ENCODE peak calls at places on chromosomes 3 and 15, in eight cellular contexts. G is right cardiac atrium; P is NCI-H460; D is NCI-H774; R is GM19239; W is GM04503; T is activated naive CD8-positive, alpha-beta T cell treated with anti-CD3 and anti-CD28 coated beads, Interleukin-2, amount 50 U/mL, for 24 hours; X is posterior cingulate gyrus. E is an unnamed sample.

GRCh38 chr3:37594873-37595783 is 266.6 kb upstream of the CTDSPL start:
- DNase-seq in G (no peak), R (no peak), T (no peak), P (no peak), X (no peak), D (peak), W (no peak), E (no peak)

GRCh38 chr15:94234300-94234699 is 2.9 kb downstream of the MCTP2 start:
- DNase-seq in G (no peak), T (peak), P (no peak), D (no peak), X (no peak), W (no peak), R (no peak), E (no peak)

GRCh38 chr3:41318520-41318919 is 119.2 kb downstream of the CTNNB1 start:
- DNase-seq in R (no peak), X (no peak), P (no peak), D (no peak), W (no peak), T (no peak), G (no peak), E (peak)

GRCh38 chr15:79479616-79480015 is 47.5 kb downstream of the MINAR1 start:
- DNase-seq in D (no peak), G (no peak), P (no peak), X (no peak), W (no peak), T (no peak), R (no peak), E (no peak)

GRCh38 chr3:111956995-111957736 is 21.7 kb upstream of the ABHD10 start:
- DNase-seq in T (no peak), G (no peak), X (no peak), D (peak), R (no peak), W (no peak), P (no peak), E (no peak)

GRCh38 chr15:75172168-75172841 is 29.4 kb upstream of the C15orf39 start:
- DNase-seq in P (no peak), T (no peak), X (no peak), G (peak), D (no peak), R (no peak), W (no peak), E (no peak)

GRCh38 chr3:12323237-12323636 is 34.4 kb downstream of the PPARG start:
- DNase-seq in W (no peak), D (no peak), R (no peak), P (no peak), T (no peak), G (no peak), X (no peak), E (no peak)

GRCh38 chr3:52086939-52087675 is 30.7 kb upstream of the DUSP7 start:
- DNase-seq in X (peak), P (no peak), G (peak), W (no peak), R (no peak), D (no peak), T (no peak), E (no peak)

GRCh38 chr3:78255403-78255802 is 1215.5 kb downstream of the ROBO2 start:
- DNase-seq in D (no peak), X (no peak), P (no peak), R (no peak), W (peak), T (no peak), G (no peak), E (no peak)

GRCh38 chr15:39124155-39124924 is 456.5 kb upstream of the THBS1 start:
- DNase-seq in W (no peak), T (no peak), R (no peak), X (no peak), G (no peak), P (no peak), D (no peak), E (no peak)

GRCh38 chr3:170738756-170739155 is 131.2 kb downstream of the RPL22L1 start:
- DNase-seq in X (no peak), T (no peak), G (no peak), R (no peak), D (no peak), W (no peak), P (no peak), E (no peak)

E was measured in HCT116.